ENCODE peak calls at places on chromosomes 6 and 20, in seven cellular contexts. J, U, L, Q, C, M and S are unnamed samples.

GRCh38 chr6:154156135-154156948 is 117.3 kb downstream of the OPRM1 start:
- DNase-seq in J (peak), U (peak), L (peak), Q (peak), C (no peak), M (peak), S (peak)

GRCh38 chr6:131787079-131787478 is 20.7 kb upstream of the ENPP1 start:
- DNase-seq in J (no peak), U (no peak), L (peak), Q (no peak), C (no peak), M (no peak), S (no peak)

GRCh38 chr20:17782768-17783167 is 83.0 kb downstream of the BANF2 start:
- DNase-seq in J (no peak), U (no peak), L (no peak), Q (peak), C (no peak), M (peak), S (peak)

GRCh38 chr6:44217332-44218143 is 812 bp downstream of the MYMX start:
- DNase-seq in J (peak), U (peak), L (no peak), Q (no peak), C (peak), M (no peak), S (no peak)

GRCh38 chr20:40849456-40849855 is 160.4 kb upstream of the MAFB start:
- DNase-seq in J (no peak), U (no peak), L (no peak), Q (no peak), C (no peak), M (no peak), S (no peak)

GRCh38 chr6:165936096-165936495 is 231.6 kb downstream of the TBXT start:
- DNase-seq in J (no peak), U (no peak), L (no peak), Q (no peak), C (no peak), M (no peak), S (no peak)

GRCh38 chr6:885051-885590 is 192.2 kb upstream of the EXOC2 start:
- DNase-seq in J (no peak), U (peak), L (no peak), Q (no peak), C (no peak), M (no peak), S (no peak)

GRCh38 chr20:43736588-43737091 is 9.8 kb upstream of the GTSF1L start:
- DNase-seq in J (no peak), U (no peak), L (no peak), Q (peak), C (no peak), M (peak), S (peak)

GRCh38 chr20:7665311-7665863 is 274.9 kb downstream of the HAO1 start:
- DNase-seq in J (no peak), U (no peak), L (no peak), Q (no peak), C (no peak), M (no peak), S (no peak)

GRCh38 chr6:25006565-25007001 is 70.8 kb upstream of the RIPOR2 start:
- DNase-seq in J (peak), U (peak), L (peak), Q (peak), C (no peak), M (no peak), S (peak)

GRCh38 chr6:89242574-89243330 is 25.6 kb upstream of the GABRR1 start:
- DNase-seq in J (no peak), U (peak), L (peak), Q (peak), C (no peak), M (peak), S (peak)

GRCh38 chr6:4274382-4275082 is 139.2 kb upstream of the ECI2 start:
- DNase-seq in J (no peak), U (no peak), L (no peak), Q (no peak), C (no peak), M (no peak), S (no peak)

GRCh38 chr6:36131517-36132220 is 1.4 kb downstream of the MAPK13 start:
- DNase-seq in J (peak), U (peak), L (peak), Q (peak), C (peak), M (peak), S (peak)

GRCh38 chr6:5905431-5906339 is 101.0 kb downstream of the NRN1 start:
- DNase-seq in J (peak), U (peak), L (peak), Q (no peak), C (no peak), M (no peak), S (no peak)

GRCh38 chr20:41258489-41258888 is 59.0 kb downstream of the ZHX3 start:
- DNase-seq in J (no peak), U (no peak), L (no peak), Q (no peak), C (no peak), M (no peak), S (no peak)

GRCh38 chr20:1934578-1935573 is 39.7 kb downstream of the SIRPA start:
- DNase-seq in J (peak), U (no peak), L (peak), Q (no peak), C (no peak), M (no peak), S (no peak)

GRCh38 chr20:3156811-3157619 is 2.6 kb downstream of the FASTKD5 start:
- DNase-seq in J (no peak), U (no peak), L (peak), Q (no peak), C (no peak), M (peak), S (peak)

GRCh38 chr6:118317581-118318563 is 230.2 kb upstream of the PLN start:
- DNase-seq in J (no peak), U (no peak), L (peak), Q (no peak), C (no peak), M (no peak), S (no peak)

GRCh38 chr6:159727717-159728440 is 573 bp downstream of the WTAP start:
- DNase-seq in J (no peak), U (no peak), L (peak), Q (peak), C (no peak), M (peak), S (peak)

GRCh38 chr6:14193524-14193923 is 76.0 kb downstream of the CD83 start:
- DNase-seq in J (no peak), U (no peak), L (no peak), Q (no peak), C (no peak), M (no peak), S (no peak)

GRCh38 chr6:106339334-106340029 is 13.9 kb upstream of the ATG5 start:
- DNase-seq in J (peak), U (peak), L (peak), Q (peak), C (no peak), M (peak), S (peak)

GRCh38 chr20:384723-385122 is 4.2 kb downstream of the TRIB3 start:
- DNase-seq in J (no peak), U (no peak), L (no peak), Q (no peak), C (no peak), M (no peak), S (no peak)
- TF ChIP-seq CTCF in J (no peak), U (no peak), L (no peak), Q (no peak), C (no peak), M (no peak), S (no peak)

GRCh38 chr6:65638047-65638831 is 68.8 kb downstream of the EYS start:
- DNase-seq in J (no peak), U (peak), L (no peak), Q (peak), C (no peak), M (no peak), S (peak)
- TF ChIP-seq CTCF in J (no peak), U (no peak), L (no peak), Q (peak), C (no peak), M (no peak), S (no peak)

GRCh38 chr20:6381887-6382286 is 259.1 kb upstream of the FERMT1 start:
- DNase-seq in J (no peak), U (no peak), L (peak), Q (no peak), C (no peak), M (no peak), S (no peak)
- TF ChIP-seq CTCF in J (peak), U (no peak), L (peak), Q (no peak), C (no peak), M (no peak), S (no peak)

GRCh38 chr6:138803914-138804313 is 8.0 kb downstream of the ECT2L start:
- DNase-seq in J (no peak), U (no peak), L (peak), Q (no peak), C (no peak), M (no peak), S (no peak)

GRCh38 chr6:138795809-138796469 is at the start of gene ECT2L:
- DNase-seq in J (peak), U (peak), L (peak), Q (no peak), C (peak), M (peak), S (no peak)

GRCh38 chr6:138804986-138805385 is 9.1 kb downstream of the ECT2L start:
- DNase-seq in J (no peak), U (no peak), L (peak), Q (no peak), C (no peak), M (no peak), S (no peak)

GRCh38 chr6:138798028-138798427 is 2.1 kb downstream of the ECT2L start:
- DNase-seq in J (no peak), U (no peak), L (no peak), Q (no peak), C (no peak), M (no peak), S (no peak)

GRCh38 chr6:138800377-138801150 is 4.7 kb downstream of the ECT2L start:
- DNase-seq in J (no peak), U (no peak), L (no peak), Q (no peak), C (no peak), M (no peak), S (no peak)
- TF ChIP-seq CTCF in J (no peak), U (no peak), L (no peak), Q (no peak), C (no peak), M (no peak), S (no peak)

GRCh38 chr6:142481466-142481865 is 179.7 kb downstream of the ADGRG6 start:
- DNase-seq in J (no peak), U (no peak), L (no peak), Q (no peak), C (no peak), M (no peak), S (no peak)

GRCh38 chr6:142482249-142482648 is 180.4 kb downstream of the ADGRG6 start:
- DNase-seq in J (no peak), U (no peak), L (peak), Q (no peak), C (no peak), M (no peak), S (no peak)

GRCh38 chr6:142474446-142475289 is 172.9 kb downstream of the ADGRG6 start:
- DNase-seq in J (peak), U (no peak), L (peak), Q (peak), C (peak), M (peak), S (peak)

GRCh38 chr6:142476446-142476845 is 174.6 kb downstream of the ADGRG6 start:
- DNase-seq in J (no peak), U (no peak), L (no peak), Q (no peak), C (no peak), M (no peak), S (no peak)

DNA sequence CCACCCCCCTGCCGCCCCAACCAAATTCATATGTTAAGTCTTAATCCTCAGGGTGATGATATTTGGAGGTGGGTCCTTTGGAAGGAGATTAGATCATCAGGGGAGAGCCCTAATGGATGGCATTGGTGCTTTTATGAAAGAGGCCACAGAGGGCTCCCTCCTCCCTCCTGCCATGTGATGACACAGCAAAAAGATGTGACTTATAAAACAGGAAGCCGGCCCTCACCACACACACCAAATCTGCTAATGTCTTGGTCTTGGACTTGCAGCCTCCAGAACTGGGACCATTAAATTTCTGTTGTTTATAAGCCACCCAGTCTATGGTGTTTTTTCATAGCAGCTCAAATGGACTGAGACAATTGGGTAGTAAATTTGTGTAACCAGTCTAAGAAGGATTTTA is 176.3 kb downstream of the ADGRG6 start:
- DNase-seq in J (no peak), U (no peak), L (peak), Q (peak), C (no peak), M (no peak), S (peak)
- TF ChIP-seq CTCF in J (no peak), U (no peak), L (no peak), Q (peak), C (no peak), M (no peak), S (no peak)

GRCh38 chr20:62409935-62410741 is 3.1 kb upstream of the CABLES2 start:
- DNase-seq in J (peak), U (peak), L (peak), Q (peak), C (peak), M (peak), S (no peak)
- TF ChIP-seq CTCF in J (peak), U (peak), L (peak), Q (peak), C (peak), M (peak), S (peak)